ENCODE peak calls at places on chromosomes 1 and 21, in five cellular contexts. K is heart left ventricle, M is HepG2, Z is ovary, B is IMR-90. D is an unnamed sample. For H3K9me3, the result is how much of the 10 kb centered on the place peaks cover.

GRCh38 chr1:64282353-64282752 is 78.9 kb downstream of the UBE2U start:
- DNase-seq in K (no peak), M (no peak), Z (peak), B (no peak), D (peak)

GRCh38 chr1:87330201-87330953 is 1.7 kb downstream of the LMO4 start:
- DNase-seq in K (peak), M (no peak), Z (peak), B (peak), D (peak)

GRCh38 chr1:76494807-76495206 is 372.5 kb upstream of the ST6GALNAC5 start:
- DNase-seq in K (no peak), M (no peak), Z (no peak), B (peak), D (no peak)

GRCh38 chr1:29672955-29673507 is 436.7 kb downstream of the PTPRU start:
- DNase-seq in K (no peak), M (no peak), Z (no peak), B (no peak), D (no peak)

GRCh38 chr21:25997788-25998611 is 172.6 kb downstream of the APP start:
- DNase-seq in K (no peak), M (peak), Z (no peak), B (no peak), D (no peak)

GRCh38 chr21:33396966-33397365 is 6.2 kb upstream of the IFNGR2 start:
- DNase-seq in K (peak), M (no peak), Z (no peak), B (peak), D (no peak)

GRCh38 chr1:227399152-227399730 is 80.9 kb upstream of the CDC42BPA start:
- DNase-seq in K (no peak), M (no peak), Z (no peak), B (no peak), D (no peak)

GRCh38 chr1:158417586-158417985 is 8.5 kb downstream of the OR10K2 start:
- DNase-seq in K (no peak), M (no peak), Z (no peak), B (no peak), D (no peak)

GRCh38 chr1:198656500-198656932 is 17.7 kb downstream of the PTPRC start:
- DNase-seq in K (peak), M (no peak), Z (no peak), B (no peak), D (peak)

GRCh38 chr1:223349241-223349640 is 14.7 kb downstream of the SUSD4 start:
- DNase-seq in K (no peak), M (no peak), Z (no peak), B (no peak), D (no peak)

GRCh38 chr21:35412231-35412630 is 363.1 kb upstream of the RUNX1 start:
- DNase-seq in K (no peak), M (no peak), Z (no peak), B (no peak), D (no peak)

GRCh38 chr1:170397061-170397460 is 134.9 kb upstream of the GORAB start:
- DNase-seq in K (no peak), M (no peak), Z (no peak), B (no peak), D (no peak)

GRCh38 chr1:84386716-84387479 is 11.4 kb upstream of the DNASE2B start:
- DNase-seq in K (no peak), M (no peak), Z (no peak), B (no peak), D (no peak)

GRCh38 chr1:8378202-8378601 is 60.3 kb downstream of the SLC45A1 start:
- DNase-seq in K (no peak), M (no peak), Z (no peak), B (peak), D (no peak)

GRCh38 chr1:185694081-185694480 is 40.1 kb upstream of the HMCN1 start:
- DNase-seq in K (peak), M (peak), Z (no peak), B (no peak), D (no peak)

GRCh38 chr1:150555198-150555970 is 6.2 kb downstream of the ADAMTSL4 start:
- DNase-seq in K (no peak), M (no peak), Z (no peak), B (no peak), D (no peak)

GRCh38 chr1:162070094-162070748 is 730 bp downstream of the NOS1AP start:
- DNase-seq in K (no peak), M (no peak), Z (no peak), B (no peak), D (peak)

GRCh38 chr1:224580006-224580405 is 36.1 kb upstream of the CNIH3 start:
- DNase-seq in K (no peak), M (no peak), Z (no peak), B (no peak), D (no peak)

GRCh38 chr1:33050221-33051076 is 13.8 kb upstream of the AK2 start:
- DNase-seq in K (no peak), M (peak), Z (no peak), B (peak), D (no peak)
- H3K4me3 ChIP-seq in K (no peak), M (peak), Z (no peak), B (no peak), D (no peak)

GRCh38 chr1:40381268-40382109 is 8.0 kb downstream of the SMAP2 start:
- DNase-seq in K (no peak), M (no peak), Z (no peak), B (no peak), D (no peak)
- TF ChIP-seq POLR2A in K (no peak), M (no peak), Z (no peak), B (no peak), D (no peak)

GRCh38 chr1:190649553-190649952 is 171.9 kb upstream of the BRINP3 start:
- DNase-seq in K (no peak), M (no peak), Z (no peak), B (no peak), D (no peak)
- H3K9me3 ChIP-seq in K (under half), M (under half), Z (under half), B (under half), D (under half)

GRCh38 chr21:17002628-17003027 is 510.2 kb upstream of the CXADR start:
- DNase-seq in K (no peak), M (no peak), Z (no peak), B (no peak), D (no peak)

GRCh38 chr21:17003221-17003620 is 509.6 kb upstream of the CXADR start:
- DNase-seq in K (no peak), M (no peak), Z (no peak), B (peak), D (no peak)

GRCh38 chr21:17003763-17004373 is 509.0 kb upstream of the CXADR start:
- DNase-seq in K (no peak), M (no peak), Z (no peak), B (peak), D (no peak)
- H3K4me3 ChIP-seq in K (no peak), M (no peak), Z (peak), B (no peak), D (no peak)

DNA sequence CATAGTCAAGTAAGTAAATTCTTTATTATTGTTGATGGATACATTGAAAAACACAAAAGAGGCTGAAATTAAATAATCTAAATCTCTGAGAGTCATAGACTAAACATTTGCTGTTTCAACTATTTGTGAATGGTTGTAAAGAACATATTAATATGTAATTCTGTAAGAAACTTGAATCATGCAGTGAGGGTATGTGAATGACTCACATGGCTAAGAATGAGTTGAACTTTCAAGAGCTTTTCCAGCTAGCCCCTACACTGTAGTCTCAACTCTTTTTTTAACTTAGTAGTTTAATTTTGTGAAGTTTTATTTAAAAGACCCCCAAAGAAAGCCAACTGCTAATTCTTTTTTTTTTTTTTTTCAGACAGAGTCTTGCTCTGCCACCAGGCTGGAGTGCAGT is 588.1 kb downstream of the DPYD start:
- DNase-seq in K (no peak), M (no peak), Z (no peak), B (peak), D (no peak)
- TF ChIP-seq POLR2A in K (no peak), M (no peak), Z (no peak), B (no peak), D (no peak)